ENCODE peak calls at places on chromosomes 5 and 9, in six cellular contexts. F, R, O, X, U and Y are unnamed samples.
A peak's percentile ranks its signal among the peaks of the same experiment; 100 is the strongest.

GRCh38 chr9:76255781-76256455 is 138.3 kb downstream of the RFK start:
- DNase-seq in X (no peak), R (peak; percentile 97), U (no peak), F (peak; percentile 81), O (no peak), Y (peak; percentile 53)

GRCh38 chr5:169945831-169946261 is 34.4 kb downstream of the INSYN2B start:
- DNase-seq in X (no peak), F (no peak), U (no peak), O (no peak), R (peak; percentile 94), Y (no peak)

GRCh38 chr5:38456657-38457056 is 99.8 kb downstream of the LIFR start:
- DNase-seq in X (no peak), O (no peak), R (no peak), F (no peak), U (no peak), Y (no peak)

GRCh38 chr5:125798311-125798710 is 624.9 kb upstream of the GRAMD2B start:
- DNase-seq in O (no peak), F (no peak), X (peak; percentile 56), U (no peak), R (peak; percentile 65), Y (no peak)

GRCh38 chr9:118577121-118577520 is 792.1 kb downstream of the BRINP1 start:
- DNase-seq in O (no peak), U (no peak), F (no peak), X (no peak), R (peak; percentile 54), Y (no peak)

GRCh38 chr9:134707031-134707680 is 65.6 kb downstream of the COL5A1 start:
- DNase-seq in O (no peak), R (peak; percentile 92), X (no peak), U (no peak), F (peak; percentile 93), Y (peak; percentile 47)

GRCh38 chr9:77472646-77473045 is 175.5 kb downstream of the GNA14 start:
- DNase-seq in R (no peak), U (no peak), O (no peak), F (no peak), X (no peak), Y (no peak)

GRCh38 chr5:173283318-173284288 is 44.6 kb downstream of the STC2 start:
- DNase-seq in U (peak; percentile 43), R (peak; percentile 45), O (peak; percentile 57), F (peak; percentile 70), X (peak; percentile 93), Y (no peak)

GRCh38 chr5:172795401-172795977 is 24.5 kb upstream of the DUSP1 start:
- DNase-seq in X (no peak), O (no peak), R (peak; percentile 100), F (peak; percentile 100), U (no peak), Y (peak; percentile 92)

GRCh38 chr5:106307265-106307664 is 1363.5 kb downstream of the EFNA5 start:
- DNase-seq in U (no peak), X (no peak), R (no peak), F (no peak), O (no peak), Y (no peak)

GRCh38 chr5:74630387-74631087 is 10.0 kb downstream of the ENC1 start:
- DNase-seq in R (peak; percentile 85), U (peak; percentile 61), F (no peak), X (no peak), O (peak; percentile 26), Y (no peak)

GRCh38 chr9:113853333-113853732 is 22.8 kb upstream of the ZNF618 start:
- DNase-seq in O (no peak), R (no peak), U (no peak), F (no peak), X (peak; percentile 20), Y (no peak)

GRCh38 chr5:151585970-151586369 is 5.2 kb downstream of the FAT2 start:
- DNase-seq in U (no peak), R (no peak), F (no peak), O (no peak), X (no peak), Y (no peak)

GRCh38 chr9:137296214-137297059 is 5.6 kb downstream of the NRARP start:
- DNase-seq in O (no peak), U (no peak), F (no peak), R (peak; percentile 43), X (no peak), Y (no peak)

GRCh38 chr9:137295313-137296213 is 6.5 kb downstream of the NRARP start:
- DNase-seq in R (no peak), O (peak; percentile 45), F (no peak), U (peak; percentile 31), X (no peak), Y (no peak)

GRCh38 chr9:137293482-137294090 is 8.5 kb downstream of the NRARP start:
- DNase-seq in U (no peak), X (no peak), F (no peak), O (no peak), R (peak; percentile 61), Y (no peak)

GRCh38 chr9:137294091-137294683 is 7.9 kb downstream of the NRARP start:
- DNase-seq in O (no peak), U (no peak), X (peak; percentile 29), F (no peak), R (peak; percentile 76), Y (no peak)

DNA sequence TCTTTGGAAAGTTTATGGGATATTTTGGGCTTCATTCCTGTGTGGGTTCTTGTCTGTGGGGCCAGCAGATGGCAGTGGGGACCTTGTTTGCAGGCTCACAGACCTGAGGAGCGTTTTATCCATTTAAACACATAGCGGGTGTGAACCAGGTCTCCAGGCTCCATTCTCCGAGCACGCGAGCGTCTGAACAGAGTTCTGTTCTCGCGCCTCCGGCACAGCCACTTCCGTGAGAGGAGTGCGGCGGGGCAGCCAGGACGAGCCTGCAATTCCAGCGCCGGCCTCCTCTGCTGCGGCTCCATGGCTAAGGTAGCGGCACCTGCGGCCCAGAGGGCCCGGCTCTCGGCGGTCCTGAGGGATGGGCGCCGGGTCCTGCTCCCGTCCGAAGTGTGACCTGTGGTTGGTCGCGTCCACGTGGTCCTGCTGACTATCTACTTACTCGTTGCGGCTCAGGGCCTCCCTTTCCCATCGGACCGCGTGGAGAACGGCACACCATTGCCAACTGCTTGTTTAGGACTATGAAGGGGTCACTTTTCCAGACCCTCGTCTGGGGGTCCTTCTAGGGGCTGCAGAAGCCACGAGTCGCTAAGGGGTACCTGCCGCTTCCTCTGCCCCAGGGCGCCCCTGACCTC is 7.3 kb downstream of the NRARP start:
- DNase-seq in X (no peak), U (no peak), R (no peak), O (no peak), F (no peak), Y (no peak)
- H3K27ac ChIP-seq in X (no peak overlapping the region), U (no peak overlapping the region), R (no peak overlapping the region), O (no peak overlapping the region), F (no peak overlapping the region), Y (no peak overlapping the region)

GRCh38 chr9:93120846-93121315 is 13.2 kb downstream of the NINJ1 start:
- DNase-seq in U (no peak), F (no peak), R (no peak), O (no peak), X (no peak), Y (no peak)

GRCh38 chr9:93118863-93119702 is 15.0 kb downstream of the NINJ1 start:
- DNase-seq in R (no peak), O (no peak), U (no peak), X (no peak), F (peak; percentile 68), Y (no peak)

GRCh38 chr9:93119703-93119952 is 14.4 kb downstream of the NINJ1 start:
- DNase-seq in O (no peak), U (no peak), F (no peak), R (no peak), X (no peak), Y (no peak)

GRCh38 chr9:93121316-93122241 is 12.5 kb downstream of the NINJ1 start:
- DNase-seq in R (no peak), O (no peak), F (peak; percentile 63), U (no peak), X (no peak), Y (peak; percentile 1)

DNA sequence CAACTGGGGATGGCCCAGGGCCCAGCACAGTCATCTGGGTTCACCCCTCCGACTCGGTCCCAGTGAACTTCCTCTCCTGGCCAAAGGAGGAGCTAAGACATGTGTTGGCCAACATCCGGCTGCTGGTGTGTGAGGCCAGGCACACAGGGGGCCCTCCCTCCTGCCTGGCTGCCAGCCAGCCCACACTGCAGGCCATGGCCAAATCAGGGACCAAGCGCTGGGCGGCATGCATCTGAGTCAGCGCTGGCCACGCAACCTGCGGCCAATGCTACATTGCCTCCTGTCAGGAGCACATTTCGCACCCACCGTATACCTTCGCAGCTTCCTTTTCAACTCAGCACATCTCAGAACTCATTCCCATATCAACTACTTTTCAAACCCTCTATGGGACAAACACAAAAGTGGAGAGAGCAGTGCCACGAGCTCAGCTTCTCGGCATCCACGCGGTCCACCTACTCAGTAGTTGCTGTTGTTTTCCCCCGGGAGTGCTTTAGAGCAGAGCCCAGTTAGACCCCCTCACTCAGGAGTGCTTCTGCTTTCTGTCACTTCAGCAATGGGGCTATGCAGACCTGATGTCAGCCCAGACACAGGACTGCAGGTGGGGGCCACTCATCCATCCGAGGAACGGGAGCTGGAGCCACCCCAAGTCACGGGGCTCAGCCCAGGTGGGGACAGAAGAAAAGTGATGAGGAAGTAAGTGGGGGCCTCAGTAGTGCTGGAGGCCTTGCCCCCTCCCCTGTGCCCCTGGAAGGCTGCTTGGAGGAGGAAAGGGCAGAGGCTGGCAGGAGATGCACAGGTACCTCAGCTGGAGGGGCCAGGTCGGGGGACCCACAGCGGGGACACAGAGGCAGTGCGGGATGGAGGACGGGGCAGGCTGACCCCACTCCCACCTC is 13.9 kb downstream of the NINJ1 start:
- DNase-seq in X (no peak), R (peak; percentile 96), U (peak; percentile 30), O (no peak), F (peak; percentile 98), Y (peak; percentile 87)
- H3K27ac ChIP-seq in X (no peak overlapping the region), R (peak overlapping the region; percentile 42), U (peak overlapping the region; percentile 24), O (no peak overlapping the region), F (peak overlapping the region; percentile 74), Y (peak overlapping the region; percentile 74)

GRCh38 chr9:89116064-89116817 is 62.4 kb downstream of the SHC3 start:
- DNase-seq in R (peak; percentile 92), X (no peak), F (no peak), U (no peak), O (no peak), Y (no peak)

GRCh38 chr9:89112243-89112642 is 66.4 kb downstream of the SHC3 start:
- DNase-seq in U (no peak), X (no peak), R (no peak), F (no peak), O (no peak), Y (no peak)

GRCh38 chr9:89114741-89115140 is 63.9 kb downstream of the SHC3 start:
- DNase-seq in O (no peak), X (no peak), R (no peak), U (no peak), F (no peak), Y (no peak)

GRCh38 chr9:89113851-89114250 is 64.8 kb downstream of the SHC3 start:
- DNase-seq in F (no peak), X (no peak), O (no peak), U (no peak), R (no peak), Y (no peak)

DNA sequence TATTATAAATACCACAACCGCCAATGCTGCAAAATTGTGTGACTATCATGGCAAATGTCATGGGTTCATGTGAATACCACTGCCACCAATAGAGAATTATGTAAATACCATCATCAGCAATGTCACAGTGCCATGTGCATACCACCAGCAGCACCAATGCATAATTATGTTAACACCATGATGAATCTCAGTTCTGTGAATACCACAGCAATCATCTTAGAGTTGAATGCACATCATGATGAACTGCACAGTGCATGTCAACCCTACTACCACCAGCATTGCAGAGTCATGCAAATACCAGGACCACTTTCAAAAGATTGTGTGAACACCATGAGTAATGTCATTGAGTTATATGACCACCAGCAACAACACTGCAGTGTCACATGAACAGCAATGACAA is 63.2 kb downstream of the SHC3 start:
- DNase-seq in R (no peak), X (no peak), O (no peak), U (no peak), F (no peak), Y (no peak)
- H3K27ac ChIP-seq in R (no peak overlapping the region), X (no peak overlapping the region), O (no peak overlapping the region), U (no peak overlapping the region), F (no peak overlapping the region), Y (no peak overlapping the region)

GRCh38 chr9:112034216-112034611 is 137.6 kb downstream of the UGCG start:
- DNase-seq in O (no peak), R (no peak), F (no peak), U (no peak), X (no peak), Y (no peak)
- H3K27ac ChIP-seq in O (no peak overlapping the region), R (peak overlapping the region; percentile 10), F (no peak overlapping the region), U (no peak overlapping the region), X (no peak overlapping the region), Y (no peak overlapping the region)